ENCODE peak calls at places on chromosomes 1 and 21, in four cellular contexts. H is type B pancreatic cell, Y is lower lobe of right lung, M is uterus. O is an unnamed sample.

GRCh38 chr21:45545691-45546531 is 3.7 kb upstream of the SLC19A1 start:
- DNase-seq in H (peak), Y (peak), M (no peak), O (no peak)

GRCh38 chr1:59142663-59143487 is 154.0 kb upstream of the FGGY start:
- DNase-seq in H (no peak), Y (no peak), M (peak), O (peak)

GRCh38 chr1:110726755-110727154 is 52.0 kb upstream of the KCNA3 start:
- DNase-seq in H (no peak), Y (no peak), M (no peak), O (peak)

GRCh38 chr1:89407355-89407754 is 43.5 kb downstream of the GBP6 start:
- DNase-seq in H (no peak), Y (no peak), M (no peak), O (no peak)

GRCh38 chr1:150562384-150563339 is 13.5 kb downstream of the ADAMTSL4 start:
- DNase-seq in H (no peak), Y (no peak), M (peak), O (peak)

GRCh38 chr1:161222175-161223019 is 1.0 kb downstream of the APOA2 start:
- DNase-seq in H (no peak), Y (no peak), M (no peak), O (no peak)

GRCh38 chr1:47881505-47882442 is 115.4 kb downstream of the TRABD2B start:
- DNase-seq in H (no peak), Y (no peak), M (no peak), O (no peak)

GRCh38 chr1:44040418-44040817 is 9.2 kb upstream of the SLC6A9 start:
- DNase-seq in H (no peak), Y (no peak), M (no peak), O (no peak)

GRCh38 chr1:233901495-233901894 is 3.0 kb upstream of the SLC35F3 start:
- DNase-seq in H (no peak), Y (no peak), M (no peak), O (no peak)

GRCh38 chr1:59502009-59502691 is 205.3 kb downstream of the FGGY start:
- DNase-seq in H (no peak), Y (no peak), M (no peak), O (no peak)

GRCh38 chr1:208190784-208191183 is 53.4 kb downstream of the PLXNA2 start:
- DNase-seq in H (no peak), Y (no peak), M (no peak), O (no peak)

GRCh38 chr1:207644852-207645631 is at the start of gene CR1L:
- DNase-seq in H (no peak), Y (peak), M (peak), O (peak)

GRCh38 chr1:93662481-93663190 is 19.0 kb downstream of the BCAR3 start:
- DNase-seq in H (no peak), Y (no peak), M (no peak), O (no peak)

GRCh38 chr1:201450721-201451291 is 18.2 kb downstream of the PHLDA3 start:
- DNase-seq in H (no peak), Y (peak), M (peak), O (no peak)

GRCh38 chr1:166471359-166471758 is 304.6 kb upstream of the FAM78B start:
- DNase-seq in H (no peak), Y (no peak), M (no peak), O (no peak)

GRCh38 chr1:160363010-160363409 is 3.9 kb upstream of the NHLH1 start:
- DNase-seq in H (no peak), Y (no peak), M (no peak), O (no peak)

GRCh38 chr1:39104158-39105060 is 78.3 kb downstream of the NDUFS5 start:
- DNase-seq in H (peak), Y (peak), M (no peak), O (no peak)

GRCh38 chr1:93446837-93447451 is 974 bp upstream of the FNBP1L start:
- DNase-seq in H (no peak), Y (no peak), M (peak), O (no peak)

GRCh38 chr1:150832597-150832996 is 24.5 kb upstream of the CTSK start:
- DNase-seq in H (no peak), Y (no peak), M (no peak), O (no peak)

GRCh38 chr1:53781654-53782053 is 42.7 kb upstream of the GLIS1 start:
- DNase-seq in H (no peak), Y (no peak), M (no peak), O (no peak)

GRCh38 chr1:167510244-167510643 is 8.1 kb downstream of the CD247 start:
- DNase-seq in H (no peak), Y (no peak), M (no peak), O (no peak)

GRCh38 chr1:22184892-22185612 is 42.2 kb upstream of the WNT4 start:
- DNase-seq in H (no peak), Y (peak), M (no peak), O (no peak)

GRCh38 chr1:89999208-89999607 is 4.3 kb downstream of the ZNF326 start:
- DNase-seq in H (no peak), Y (no peak), M (no peak), O (no peak)

GRCh38 chr21:33278736-33279135 is 12.6 kb downstream of the IL10RB start:
- DNase-seq in H (no peak), Y (no peak), M (no peak), O (no peak)

GRCh38 chr21:41000838-41001237 is 153.9 kb upstream of the DSCAM start:
- DNase-seq in H (no peak), Y (no peak), M (no peak), O (no peak)

DNA sequence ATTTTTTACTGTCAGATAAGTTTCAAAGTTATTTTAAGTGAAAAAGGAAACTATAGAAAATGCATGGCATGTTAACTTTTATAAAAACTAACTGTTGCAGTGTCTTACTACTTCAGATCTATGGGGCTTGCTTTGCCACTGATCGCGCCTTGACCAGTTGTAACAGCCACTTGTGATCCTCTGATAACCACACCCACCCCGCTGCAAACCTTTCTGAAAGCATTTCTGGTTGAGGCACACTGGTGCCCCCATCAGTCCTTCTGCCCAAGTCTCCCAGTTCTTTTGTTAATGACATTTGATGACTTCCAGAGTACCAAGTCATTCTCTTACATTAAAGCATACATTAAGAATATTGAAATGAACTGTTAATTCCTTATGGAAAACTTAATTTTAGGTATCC is 64.9 kb downstream of the PRDM2 start:
- DNase-seq in H (no peak), Y (no peak), M (no peak), O (no peak)
- TF ChIP-seq CTCF in H (no peak), Y (no peak), M (no peak), O (no peak)

DNA sequence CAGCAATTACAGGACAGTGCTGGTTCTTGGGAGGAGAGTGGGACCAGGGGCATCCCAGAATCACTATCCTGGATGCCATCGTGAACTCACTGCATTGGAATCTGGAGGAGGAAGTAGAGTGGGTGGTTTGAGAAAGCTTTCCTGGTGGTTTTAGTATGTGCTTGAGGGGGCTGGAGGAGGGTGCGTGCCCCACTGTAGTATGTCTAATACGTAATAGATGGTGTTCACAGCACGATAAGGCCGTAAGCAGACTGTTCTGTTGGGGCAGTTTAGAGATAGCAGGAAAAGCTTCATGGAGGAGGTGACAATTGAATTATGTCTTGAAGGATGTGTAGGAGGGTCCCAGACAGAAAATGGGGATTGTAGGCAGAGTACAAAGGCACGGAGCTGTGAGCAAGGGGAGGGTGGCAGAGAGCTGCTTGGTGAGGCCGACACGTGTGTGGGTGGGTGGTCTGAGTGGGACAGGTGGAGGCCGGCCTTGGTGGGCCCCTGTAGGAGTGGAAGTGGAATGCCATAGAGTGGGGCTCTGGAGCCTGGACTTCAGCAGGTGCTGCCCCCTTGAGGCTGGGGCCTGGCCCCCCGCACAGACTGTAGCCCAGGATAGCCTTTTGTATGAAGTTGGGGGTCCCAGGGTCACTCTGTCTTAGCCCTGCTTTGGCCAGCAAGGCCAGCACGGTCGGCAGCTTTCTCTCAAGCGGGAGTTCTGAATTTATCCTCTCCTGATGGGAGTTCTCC is 37.0 kb downstream of the IL6R start:
- DNase-seq in H (no peak), Y (no peak), M (no peak), O (no peak)
- TF ChIP-seq CTCF in H (peak), Y (peak), M (peak), O (no peak)

DNA sequence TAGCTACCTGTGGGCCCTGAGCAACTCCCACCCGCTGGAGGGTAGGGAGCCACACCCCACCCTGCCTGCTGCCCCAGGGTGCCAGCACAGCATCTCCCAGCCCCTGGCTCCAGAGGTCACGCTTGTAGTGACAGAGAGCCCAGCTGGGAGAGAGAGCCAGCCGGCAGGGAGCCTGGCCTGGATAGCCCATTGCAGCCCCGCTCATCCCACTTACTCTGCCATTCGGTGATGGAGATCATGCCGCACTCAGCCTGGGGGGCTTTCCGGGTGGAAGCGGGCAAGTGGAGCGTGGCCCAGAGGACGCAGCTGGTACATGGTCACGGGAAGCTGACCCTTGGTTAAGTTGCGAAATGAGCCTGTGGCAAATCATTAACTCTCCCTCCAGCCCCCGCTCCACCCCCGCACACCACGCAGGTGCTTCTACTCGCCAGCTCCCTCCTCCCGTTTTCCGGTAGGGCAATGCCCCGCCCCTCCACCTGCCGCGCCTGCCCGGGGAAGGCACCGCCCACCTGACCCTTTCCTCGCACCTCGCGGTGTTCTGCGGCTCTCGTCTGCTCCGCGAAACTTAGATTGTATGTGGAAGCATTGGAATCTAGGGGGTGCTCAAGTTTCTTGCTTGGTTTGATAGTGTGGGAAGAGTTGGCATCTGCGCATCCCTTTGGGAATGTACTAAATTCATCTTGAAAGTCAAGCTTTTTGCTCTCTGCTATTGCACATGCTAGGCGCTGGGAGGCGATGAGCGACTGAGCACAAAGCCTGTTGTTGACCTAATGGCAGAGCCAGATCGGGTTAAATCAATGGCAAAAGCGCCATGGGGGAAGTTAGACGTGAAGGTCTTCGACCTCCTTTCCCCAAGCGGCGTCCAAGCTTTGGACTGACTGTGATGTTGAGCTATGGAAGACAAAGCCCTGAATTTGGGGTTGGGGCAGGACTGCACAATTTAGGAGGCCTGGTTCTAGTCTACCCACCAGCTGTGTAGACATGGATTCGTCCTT is at the start of gene GOLT1A:
- DNase-seq in H (no peak), Y (peak), M (peak), O (peak)
- TF ChIP-seq CTCF in H (peak), Y (peak), M (peak), O (peak)

DNA sequence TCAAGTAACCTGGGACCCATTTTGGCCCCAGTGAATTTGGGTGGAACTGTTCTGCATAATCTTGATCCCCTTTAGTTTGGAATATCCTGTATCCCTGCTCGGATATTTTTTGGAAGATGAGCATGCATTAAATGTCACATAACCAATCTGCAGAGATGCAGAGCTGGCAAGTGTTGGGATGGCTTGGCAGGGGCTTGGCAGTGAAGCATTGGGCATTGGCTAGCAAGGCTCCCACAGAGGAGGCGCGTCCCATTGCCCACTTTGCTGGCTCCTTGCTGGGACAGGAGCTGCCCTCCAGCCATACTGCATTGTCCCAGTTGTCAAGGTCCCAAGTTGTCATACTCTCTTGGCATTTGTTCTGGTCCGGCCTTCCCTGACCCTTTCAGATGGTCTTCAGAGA is 29.9 kb downstream of the LAMC2 start:
- DNase-seq in H (no peak), Y (no peak), M (no peak), O (no peak)
- TF ChIP-seq CTCF in H (no peak), Y (no peak), M (no peak), O (no peak)

O was measured in GM13976.